ENCODE peak calls at places on chromosomes 12 and 14, in six cellular contexts. B is upper lobe of right lung; C is stomach; N is aorta; O is CD8-positive, alpha-beta T cell; U is GM12878. V is an unnamed sample.

GRCh38 chr12:27388650-27389049 is 56.0 kb downstream of the BMAL2 start:
- DNase-seq in N (no peak), C (no peak), O (no peak), U (no peak), B (no peak), V (no peak)

GRCh38 chr12:1681493-1681807 is 9.4 kb upstream of the ADIPOR2 start:
- DNase-seq in U (no peak), N (no peak), C (no peak), O (no peak), B (no peak), V (no peak)

GRCh38 chr12:71125515-71125914 is 32.3 kb downstream of the TSPAN8 start:
- DNase-seq in B (no peak), C (no peak), O (no peak), U (no peak), N (no peak), V (no peak)

GRCh38 chr12:101010881-101011280 is 199.2 kb downstream of the SLC5A8 start:
- DNase-seq in O (no peak), N (no peak), C (no peak), U (no peak), B (no peak), V (no peak)

GRCh38 chr14:24123465-24124417 is 6.7 kb upstream of the FITM1 start:
- DNase-seq in B (no peak), C (no peak), N (peak; percentile 29), U (no peak), O (no peak), V (no peak)

GRCh38 chr14:63224196-63224595 is 20.0 kb downstream of the RHOJ start:
- DNase-seq in N (no peak), U (no peak), C (no peak), B (no peak), O (no peak), V (no peak)

GRCh38 chr14:86838363-86838762 is 1154.6 kb downstream of the GALC start:
- DNase-seq in N (no peak), C (no peak), U (no peak), O (no peak), B (no peak), V (no peak)

GRCh38 chr12:34398366-34398705 is 376.0 kb downstream of the ALG10 start:
- DNase-seq in N (peak; percentile 19), U (no peak), B (peak; percentile 53), C (peak; percentile 16), O (peak; percentile 29), V (no peak)

GRCh38 chr14:92198804-92199203 is 77.0 kb downstream of the CPSF2 start:
- DNase-seq in C (no peak), O (no peak), U (no peak), N (no peak), B (no peak), V (no peak)

GRCh38 chr12:46364777-46365580 is 7.6 kb downstream of the SLC38A2 start:
- DNase-seq in N (peak; percentile 48), C (peak; percentile 84), U (no peak), B (no peak), O (no peak), V (no peak)

GRCh38 chr12:114407566-114408411 is 1.8 kb upstream of the TBX5 start:
- DNase-seq in N (no peak), O (no peak), B (no peak), U (no peak), C (no peak), V (no peak)

GRCh38 chr14:85300119-85300518 is 229.8 kb upstream of the FLRT2 start:
- DNase-seq in U (no peak), N (no peak), O (no peak), B (no peak), C (no peak), V (no peak)

GRCh38 chr14:79395061-79395460 is 816.2 kb downstream of the DIO2 start:
- DNase-seq in N (no peak), C (no peak), O (no peak), B (no peak), U (no peak), V (no peak)

GRCh38 chr12:13661005-13661887 is 320.2 kb downstream of the GRIN2B start:
- DNase-seq in B (no peak), N (peak; percentile 51), C (peak; percentile 61), U (peak; percentile 3), O (no peak), V (no peak)

GRCh38 chr12:103958621-103959020 is 7.1 kb upstream of the TDG start:
- DNase-seq in U (no peak), B (no peak), C (no peak), O (no peak), N (no peak), V (no peak)

GRCh38 chr12:21800011-21800410 is 25.5 kb upstream of the KCNJ8 start:
- DNase-seq in O (no peak), U (no peak), N (no peak), C (no peak), B (no peak), V (no peak)

GRCh38 chr12:12705833-12706520 is 10.0 kb upstream of the GPR19 start:
- DNase-seq in N (peak; percentile 67), C (peak; percentile 55), O (peak; percentile 93), B (no peak), U (no peak), V (no peak)

GRCh38 chr12:40980346-40981005 is 207.6 kb upstream of the PDZRN4 start:
- DNase-seq in N (no peak), O (no peak), U (no peak), C (no peak), B (no peak), V (no peak)
- H3K27ac ChIP-seq in N (no peak overlapping the region), O (no peak overlapping the region), U (no peak overlapping the region), C (no peak overlapping the region), B (no peak overlapping the region), V (no peak overlapping the region)

GRCh38 chr12:67430708-67431335 is 161.7 kb downstream of the CAND1 start:
- DNase-seq in B (no peak), O (no peak), N (peak; percentile 68), U (no peak), C (no peak), V (no peak)
- H3K4me1 ChIP-seq in B (peaks cover 15% of the 10 kb centered on the region), O (no peaks in the 10 kb centered on the region), N (peaks cover 3% of the 10 kb centered on the region), U (peaks cover 5% of the 10 kb centered on the region), C (peaks cover 55% of the 10 kb centered on the region), V (peaks cover 17% of the 10 kb centered on the region)

GRCh38 chr12:73677520-73678291 is 859.9 kb upstream of the ATXN7L3B start:
- DNase-seq in O (no peak), B (no peak), U (no peak), C (no peak), N (no peak), V (no peak)
- H3K27ac ChIP-seq in O (no peak overlapping the region), B (no peak overlapping the region), U (no peak overlapping the region), C (no peak overlapping the region), N (no peak overlapping the region), V (no peak overlapping the region)

GRCh38 chr14:55073856-55074255 is 22.4 kb downstream of the MAPK1IP1L start:
- DNase-seq in N (no peak), C (no peak), U (no peak), B (no peak), O (no peak), V (no peak)
- H3K4me1 ChIP-seq in N (peaks cover 5% of the 10 kb centered on the region), C (peaks cover 44% of the 10 kb centered on the region), U (peaks cover 58% of the 10 kb centered on the region), B (peaks cover 14% of the 10 kb centered on the region), O (peaks cover 15% of the 10 kb centered on the region), V (peaks cover 17% of the 10 kb centered on the region)

DNA sequence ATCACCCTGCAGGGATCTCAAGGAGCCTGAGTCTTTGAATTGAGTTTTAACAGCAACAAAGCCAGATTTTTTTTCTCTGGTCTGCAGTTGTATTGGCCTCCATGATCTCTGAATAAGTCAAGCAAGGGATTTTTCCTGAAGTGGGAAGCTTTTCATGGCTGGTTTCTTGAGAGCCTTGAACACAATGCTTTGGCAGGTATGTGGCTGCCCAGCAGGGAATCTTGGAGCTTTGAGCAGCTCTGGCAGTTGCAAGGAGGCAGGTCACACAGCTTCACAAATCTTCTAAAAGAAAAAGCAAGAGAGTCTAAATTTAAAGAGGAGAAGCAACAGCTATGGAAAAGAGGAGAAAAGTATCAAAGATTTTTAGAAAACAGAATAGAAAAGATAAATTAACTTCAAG is 60.1 kb downstream of the RPS29 start:
- DNase-seq in N (no peak), B (no peak), O (no peak), U (no peak), C (no peak), V (no peak)
- H3K27ac ChIP-seq in N (no peak overlapping the region), B (no peak overlapping the region), O (no peak overlapping the region), U (no peak overlapping the region), C (no peak overlapping the region), V (no peak overlapping the region)

V was measured in esophagus squamous epithelium.